ENCODE peak calls at places on chromosomes 3 and 15, in nine cellular contexts. J is Peyer's patch, H is nephron progenitor cell, F is AG10803, M is psoas muscle, A is brain microvascular endothelial cell, W is A549, O is epithelial cell of esophagus, S is AG09319. T is an unnamed sample.

GRCh38 chr15:57158589-57158988 is 217.7 kb upstream of the CGNL1 start:
- DNase-seq in J (no peak), O (peak; percentile 72), S (no peak), A (no peak), F (peak; percentile 70), W (peak; percentile 13), H (no peak), M (no peak), T (no peak)

GRCh38 chr3:56133423-56133822 is 334.8 kb downstream of the ERC2 start:
- DNase-seq in J (no peak), F (peak; percentile 77), A (peak; percentile 56), S (no peak), W (peak; percentile 19), M (no peak), O (peak; percentile 42), H (no peak), T (peak; percentile 81)

GRCh38 chr3:144497452-144497851 is 525.8 kb downstream of the DIPK2A start:
- DNase-seq in M (no peak), S (no peak), H (no peak), A (no peak), W (no peak), O (no peak), J (no peak), F (no peak), T (no peak)

GRCh38 chr3:71512000-71512399 is 71.5 kb downstream of the FOXP1 start:
- DNase-seq in H (no peak), M (no peak), J (no peak), W (no peak), A (no peak), S (no peak), F (no peak), O (peak; percentile 15), T (no peak)

GRCh38 chr3:77370413-77370812 is 330.5 kb downstream of the ROBO2 start:
- DNase-seq in H (no peak), S (peak; percentile 45), F (peak; percentile 42), J (no peak), O (peak; percentile 75), M (peak; percentile 43), W (no peak), A (peak; percentile 78), T (peak; percentile 71)

GRCh38 chr3:114983248-114983647 is 163.8 kb downstream of the ZBTB20 start:
- DNase-seq in H (no peak), A (no peak), O (no peak), F (no peak), S (no peak), W (no peak), J (no peak), M (no peak), T (peak; percentile 4)

GRCh38 chr3:59084598-59084997 is 34.8 kb upstream of the CFAP20DC start:
- DNase-seq in W (no peak), J (no peak), S (no peak), H (no peak), A (no peak), M (no peak), O (peak; percentile 68), F (no peak), T (no peak)

GRCh38 chr15:88238618-88239430 is 17.7 kb downstream of the NTRK3 start:
- DNase-seq in J (no peak), F (peak; percentile 85), S (peak; percentile 12), W (no peak), M (no peak), H (no peak), O (peak; percentile 14), A (peak; percentile 11), T (peak; percentile 45)

GRCh38 chr3:197891-198491 is 1.4 kb downstream of the CHL1 start:
- DNase-seq in F (no peak), H (peak; percentile 62), O (no peak), J (no peak), A (no peak), W (no peak), S (no peak), M (no peak), T (no peak)

GRCh38 chr15:63347074-63347859 is 34.4 kb downstream of the CA12 start:
- DNase-seq in O (no peak), A (no peak), F (no peak), M (no peak), J (no peak), H (no peak), S (peak; percentile 37), W (no peak), T (peak; percentile 69)

GRCh38 chr3:45690331-45691035 is 1.3 kb downstream of the SACM1L start:
- DNase-seq in M (no peak), W (no peak), J (no peak), F (no peak), H (no peak), S (no peak), A (no peak), O (no peak), T (no peak)

GRCh38 chr3:45692866-45693265 is 3.7 kb downstream of the SACM1L start:
- DNase-seq in O (peak; percentile 61), H (no peak), A (no peak), S (no peak), M (no peak), F (no peak), W (no peak), J (no peak), T (no peak)

GRCh38 chr3:45689787-45690145 is 570 bp downstream of the SACM1L start:
- DNase-seq in O (no peak), M (no peak), F (no peak), W (no peak), H (no peak), J (no peak), A (no peak), S (no peak), T (peak; percentile 30)

GRCh38 chr3:45688882-45689786 is at the start of gene SACM1L:
- DNase-seq in H (peak; percentile 98), W (peak; percentile 97), O (peak; percentile 99), M (peak; percentile 99), J (peak; percentile 99), S (peak; percentile 97), A (peak; percentile 95), F (peak; percentile 99), T (peak; percentile 99)

GRCh38 chr3:45693941-45694521 is 4.8 kb downstream of the SACM1L start:
- DNase-seq in F (no peak), W (no peak), M (no peak), S (no peak), H (no peak), J (no peak), A (no peak), O (no peak), T (peak; percentile 17)
- TF ChIP-seq CTCF in F (no peak), W (no peak), M (no peak), S (no peak), H (no peak), J (no peak), A (peak; percentile 2), O (peak; percentile 8), T (peak; percentile 12)

GRCh38 chr15:69034352-69034751 is 19.9 kb downstream of the NOX5 start:
- DNase-seq in M (no peak), J (no peak), H (no peak), F (peak; percentile 83), W (no peak), S (no peak), A (peak; percentile 62), O (peak; percentile 89), T (peak; percentile 68)

GRCh38 chr15:69032703-69033373 is 18.3 kb downstream of the NOX5 start:
- DNase-seq in J (no peak), F (no peak), W (no peak), M (no peak), H (no peak), A (no peak), S (no peak), O (no peak), T (no peak)

GRCh38 chr15:69032006-69032405 is 17.5 kb downstream of the NOX5 start:
- DNase-seq in W (no peak), H (no peak), F (no peak), A (no peak), S (no peak), M (no peak), O (peak; percentile 32), J (no peak), T (no peak)

GRCh38 chr15:69027976-69028518 is 13.6 kb downstream of the NOX5 start:
- DNase-seq in W (no peak), M (no peak), J (no peak), S (no peak), F (no peak), H (no peak), A (no peak), O (no peak), T (no peak)

GRCh38 chr15:69031013-69032001 is 16.8 kb downstream of the NOX5 start:
- DNase-seq in S (no peak), F (peak; percentile 25), J (peak; percentile 68), H (peak; percentile 60), W (peak; percentile 82), M (peak; percentile 67), O (peak; percentile 65), A (peak; percentile 27), T (peak; percentile 62)
- TF ChIP-seq CTCF in S (peak; percentile 57), F (peak; percentile 55), J (no peak), H (peak; percentile 43), W (peak; percentile 90), M (peak; percentile 28), O (peak; percentile 59), A (peak; percentile 78), T (peak; percentile 79)

GRCh38 chr3:183583331-183584245 is 28.1 kb upstream of the KLHL6 start:
- DNase-seq in S (no peak), H (no peak), J (no peak), F (no peak), O (no peak), W (no peak), A (no peak), M (no peak), T (no peak)

GRCh38 chr3:183584914-183585280 is 29.4 kb upstream of the KLHL6 start:
- DNase-seq in J (no peak), O (no peak), F (no peak), A (no peak), S (no peak), W (no peak), M (no peak), H (no peak), T (no peak)

GRCh38 chr3:183584246-183584913 is 28.9 kb upstream of the KLHL6 start:
- DNase-seq in H (peak; percentile 8), W (no peak), O (no peak), S (peak; percentile 18), F (peak; percentile 65), J (no peak), A (peak; percentile 50), M (peak; percentile 69), T (peak; percentile 62)

GRCh38 chr3:183587337-183587736 is 31.8 kb upstream of the KLHL6 start:
- DNase-seq in J (no peak), M (no peak), H (no peak), S (no peak), W (no peak), F (no peak), O (no peak), A (no peak), T (peak; percentile 13)

GRCh38 chr3:183586477-183586876 is 31.0 kb upstream of the KLHL6 start:
- DNase-seq in S (no peak), M (no peak), H (no peak), O (no peak), W (no peak), F (no peak), A (no peak), J (no peak), T (no peak)
- TF ChIP-seq CTCF in S (no peak), M (no peak), H (no peak), O (no peak), W (no peak), F (no peak), A (no peak), J (no peak), T (no peak)

DNA sequence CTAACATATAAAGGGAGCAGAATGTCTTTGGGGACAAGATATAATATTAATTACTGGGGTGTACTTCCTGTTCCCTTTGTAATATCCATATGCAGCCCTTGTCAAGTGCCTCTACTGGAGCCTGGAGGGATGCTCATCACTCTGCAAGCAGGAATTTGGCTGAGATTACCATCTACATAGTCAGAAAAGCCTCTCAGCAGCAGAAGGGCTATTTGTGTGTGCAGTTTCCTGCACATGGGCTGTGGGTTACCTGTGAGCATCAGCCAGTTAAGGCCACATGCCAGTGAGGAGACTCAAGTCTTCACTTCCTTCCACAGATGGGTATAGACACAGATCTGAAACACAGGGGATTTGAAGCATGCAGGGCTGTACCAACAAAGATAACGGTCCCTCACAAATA is 278.1 kb upstream of the PLSCR5 start:
- DNase-seq in O (no peak), J (no peak), W (no peak), M (no peak), S (no peak), H (no peak), F (no peak), A (no peak), T (no peak)
- TF ChIP-seq CTCF in O (no peak), J (no peak), W (no peak), M (no peak), S (no peak), H (no peak), F (no peak), A (no peak), T (no peak)